ENCODE peak calls at places on chromosomes 11 and 22, in four cellular contexts. I is CD4-positive, CD25-positive, alpha-beta regulatory T cell; B is fibroblast of lung; E is lower lobe of right lung. P is an unnamed sample.

GRCh38 chr11:64373598-64373974 is 14.6 kb downstream of the RPS6KA4 start:
- DNase-seq in I (no peak), B (no peak), E (no peak), P (no peak)

GRCh38 chr22:27057717-27058116 is 400.3 kb downstream of the MIAT start:
- DNase-seq in I (no peak), B (no peak), E (no peak), P (no peak)

GRCh38 chr22:28976588-28976987 is 85.0 kb downstream of the C22orf31 start:
- DNase-seq in I (no peak), B (peak), E (no peak), P (peak)

GRCh38 chr22:48478124-48478523 is 1349.5 kb downstream of the BRD1 start:
- DNase-seq in I (no peak), B (no peak), E (peak), P (no peak)

GRCh38 chr11:66882540-66882939 is 25.7 kb downstream of the LRFN4 start:
- DNase-seq in I (no peak), B (no peak), E (no peak), P (no peak)

GRCh38 chr11:127017482-127017881 is 16.9 kb upstream of the KIRREL3 start:
- DNase-seq in I (no peak), B (peak), E (no peak), P (peak)

GRCh38 chr11:122076721-122077120 is 39.3 kb downstream of the BLID start:
- DNase-seq in I (no peak), B (no peak), E (no peak), P (no peak)

GRCh38 chr11:66408488-66409214 is 12.2 kb upstream of the NPAS4 start:
- DNase-seq in I (peak), B (peak), E (peak), P (peak)

GRCh38 chr22:44698531-44699421 is 3.2 kb upstream of the PRR5 start:
- DNase-seq in I (no peak), B (peak), E (no peak), P (no peak)

GRCh38 chr11:8838248-8838647 is 72.7 kb upstream of the AKIP1 start:
- DNase-seq in I (no peak), B (peak), E (no peak), P (no peak)

GRCh38 chr11:78100276-78101040 is 20.8 kb upstream of the NDUFC2 start:
- DNase-seq in I (no peak), B (no peak), E (no peak), P (no peak)

GRCh38 chr11:4027746-4028145 is 66.9 kb upstream of the RRM1 start:
- DNase-seq in I (no peak), B (no peak), E (no peak), P (no peak)

GRCh38 chr11:26947904-26948639 is 45.8 kb upstream of the FIBIN start:
- DNase-seq in I (no peak), B (no peak), E (no peak), P (no peak)

GRCh38 chr11:10125522-10126133 is 168.4 kb downstream of the SBF2 start:
- DNase-seq in I (no peak), B (no peak), E (no peak), P (no peak)

GRCh38 chr11:109590782-109591181 is 168.8 kb downstream of the C11orf87 start:
- DNase-seq in I (no peak), B (no peak), E (no peak), P (no peak)

GRCh38 chr11:46669606-46670243 is 30.7 kb downstream of the ARHGAP1 start:
- DNase-seq in I (no peak), B (no peak), E (no peak), P (peak)